ENCODE peak calls at places on chromosomes 6 and 20, in five cellular contexts. One of them, this sample, is unnamed.

GRCh38 chr6:48570656-48571055 is 459.7 kb upstream of the PTCHD4 start:
- DNase-seq in NCI-H1105 treated with DMSO at 0.1 percent for 48 hours: no peak
- DNase-seq in kidney epithelial cell: no peak
- DNase-seq in Daoy: no peak
- DNase-seq in astrocyte of the cerebellum: no peak
- DNase-seq in this sample: no peak

GRCh38 chr6:35154262-35154661 is 13.1 kb upstream of the TCP11 start:
- DNase-seq in NCI-H1105 treated with DMSO at 0.1 percent for 48 hours: no peak
- DNase-seq in kidney epithelial cell: no peak
- DNase-seq in Daoy: no peak
- DNase-seq in astrocyte of the cerebellum: no peak
- DNase-seq in this sample: no peak

GRCh38 chr6:144151010-144151727 is 852 bp downstream of the STX11 start:
- DNase-seq in NCI-H1105 treated with DMSO at 0.1 percent for 48 hours: no peak
- DNase-seq in kidney epithelial cell: no peak
- DNase-seq in Daoy: peak; percentile 58
- DNase-seq in astrocyte of the cerebellum: no peak
- DNase-seq in this sample: no peak

GRCh38 chr20:62303327-62304226 is 780 bp downstream of the ADRM1 start:
- DNase-seq in NCI-H1105 treated with DMSO at 0.1 percent for 48 hours: no peak
- DNase-seq in kidney epithelial cell: no peak
- DNase-seq in Daoy: no peak
- DNase-seq in astrocyte of the cerebellum: no peak
- DNase-seq in this sample: no peak

GRCh38 chr6:29014729-29015608 is 9.9 kb upstream of the ZNF311 start:
- DNase-seq in NCI-H1105 treated with DMSO at 0.1 percent for 48 hours: no peak
- DNase-seq in kidney epithelial cell: no peak
- DNase-seq in Daoy: no peak
- DNase-seq in astrocyte of the cerebellum: peak; percentile 13
- DNase-seq in this sample: no peak

GRCh38 chr6:35728663-35729348 is 8.0 kb upstream of the ARMC12 start:
- DNase-seq in NCI-H1105 treated with DMSO at 0.1 percent for 48 hours: no peak
- DNase-seq in kidney epithelial cell: no peak
- DNase-seq in Daoy: no peak
- DNase-seq in astrocyte of the cerebellum: no peak
- DNase-seq in this sample: no peak

GRCh38 chr20:57627972-57628650 is 7.9 kb upstream of the ZBP1 start:
- DNase-seq in NCI-H1105 treated with DMSO at 0.1 percent for 48 hours: no peak
- DNase-seq in kidney epithelial cell: no peak
- DNase-seq in Daoy: peak; percentile 46
- DNase-seq in astrocyte of the cerebellum: no peak
- DNase-seq in this sample: no peak

GRCh38 chr6:43758617-43759050 is 11.4 kb upstream of the VEGFA start:
- DNase-seq in NCI-H1105 treated with DMSO at 0.1 percent for 48 hours: no peak
- DNase-seq in kidney epithelial cell: no peak
- DNase-seq in Daoy: no peak
- DNase-seq in astrocyte of the cerebellum: no peak
- DNase-seq in this sample: peak; percentile 29

GRCh38 chr6:43976706-43977403 is 150.4 kb downstream of the MRPL14 start:
- DNase-seq in NCI-H1105 treated with DMSO at 0.1 percent for 48 hours: no peak
- DNase-seq in kidney epithelial cell: no peak
- DNase-seq in Daoy: no peak
- DNase-seq in astrocyte of the cerebellum: no peak
- DNase-seq in this sample: no peak

GRCh38 chr6:145261758-145262157 is 473.6 kb downstream of the EPM2A start:
- DNase-seq in NCI-H1105 treated with DMSO at 0.1 percent for 48 hours: no peak
- DNase-seq in kidney epithelial cell: no peak
- DNase-seq in Daoy: no peak
- DNase-seq in astrocyte of the cerebellum: no peak
- DNase-seq in this sample: no peak

GRCh38 chr20:61387204-61387958 is 135.3 kb downstream of the CDH4 start:
- DNase-seq in NCI-H1105 treated with DMSO at 0.1 percent for 48 hours: peak; percentile 53
- DNase-seq in kidney epithelial cell: no peak
- DNase-seq in Daoy: peak; percentile 77
- DNase-seq in astrocyte of the cerebellum: peak; percentile 6
- DNase-seq in this sample: no peak

GRCh38 chr6:161444464-161444863 is 170.6 kb upstream of the AGPAT4 start:
- DNase-seq in NCI-H1105 treated with DMSO at 0.1 percent for 48 hours: no peak
- DNase-seq in kidney epithelial cell: no peak
- DNase-seq in Daoy: peak; percentile 73
- DNase-seq in astrocyte of the cerebellum: peak; percentile 63
- DNase-seq in this sample: no peak

GRCh38 chr6:22025468-22026159 is 271.2 kb downstream of the PRL start:
- DNase-seq in NCI-H1105 treated with DMSO at 0.1 percent for 48 hours: no peak
- DNase-seq in kidney epithelial cell: peak; percentile 80
- DNase-seq in Daoy: peak; percentile 87
- DNase-seq in astrocyte of the cerebellum: peak; percentile 58
- DNase-seq in this sample: no peak